ENCODE peak calls at places on chromosomes 11 and 22, in seven cellular contexts. H, I, E, T, O, R and X are unnamed samples.

GRCh38 chr22:42742940-42743339 is 22.3 kb upstream of the A4GALT start:
- DNase-seq in H (no peak), I (no peak), E (peak), T (no peak), O (no peak), R (no peak), X (no peak)

GRCh38 chr11:1777737-1778136 is 14.0 kb upstream of the CTSD start:
- DNase-seq in H (no peak), I (no peak), E (no peak), T (no peak), O (no peak), R (no peak), X (no peak)

GRCh38 chr11:3092603-3093141 is 35.4 kb upstream of the CARS1 start:
- DNase-seq in H (no peak), I (no peak), E (no peak), T (no peak), O (no peak), R (no peak), X (no peak)

GRCh38 chr22:40121463-40121862 is 56.3 kb upstream of the TNRC6B start:
- DNase-seq in H (peak), I (no peak), E (no peak), T (no peak), O (no peak), R (no peak), X (no peak)

GRCh38 chr11:122115520-122116343 is at the start of gene BLID:
- DNase-seq in H (peak), I (no peak), E (peak), T (peak), O (no peak), R (no peak), X (no peak)

GRCh38 chr11:95299078-95299611 is 68.1 kb upstream of the SESN3 start:
- DNase-seq in H (no peak), I (no peak), E (no peak), T (no peak), O (no peak), R (no peak), X (no peak)

GRCh38 chr22:25162561-25162960 is 37.1 kb upstream of the CRYBB3 start:
- DNase-seq in H (no peak), I (no peak), E (no peak), T (no peak), O (no peak), R (no peak), X (no peak)

GRCh38 chr22:23796461-23796860 is 9.7 kb downstream of the SMARCB1 start:
- DNase-seq in H (no peak), I (no peak), E (peak), T (no peak), O (no peak), R (no peak), X (no peak)

GRCh38 chr11:17985517-17985916 is 27.3 kb downstream of the SERGEF start:
- DNase-seq in H (no peak), I (no peak), E (no peak), T (no peak), O (no peak), R (no peak), X (no peak)

GRCh38 chr11:2665747-2666710 is 33.8 kb downstream of the KCNQ1OT1 start:
- DNase-seq in H (no peak), I (no peak), E (no peak), T (no peak), O (no peak), R (no peak), X (no peak)

GRCh38 chr22:27719535-27720227 is 81.9 kb downstream of the MN1 start:
- DNase-seq in H (no peak), I (peak), E (peak), T (no peak), O (no peak), R (no peak), X (no peak)

GRCh38 chr22:34841321-34841901 is 224.5 kb upstream of the ISX start:
- DNase-seq in H (no peak), I (no peak), E (no peak), T (no peak), O (no peak), R (no peak), X (no peak)

GRCh38 chr22:50207383-50208031 is 6.7 kb downstream of the SELENOO start:
- DNase-seq in H (no peak), I (no peak), E (no peak), T (no peak), O (no peak), R (no peak), X (no peak)

GRCh38 chr11:125995313-125995712 is 49.5 kb downstream of the VSIG10L2 start:
- DNase-seq in H (no peak), I (no peak), E (no peak), T (no peak), O (peak), R (no peak), X (no peak)

GRCh38 chr11:112229746-112230433 is 3.7 kb downstream of the PTS start:
- DNase-seq in H (no peak), I (no peak), E (peak), T (no peak), O (no peak), R (no peak), X (no peak)

GRCh38 chr22:29815580-29815979 is 22.5 kb downstream of the ASCC2 start:
- DNase-seq in H (no peak), I (no peak), E (no peak), T (no peak), O (no peak), R (no peak), X (no peak)

GRCh38 chr11:69524991-69525411 is 43.5 kb downstream of the LINC01488 start:
- DNase-seq in H (no peak), I (no peak), E (no peak), T (no peak), O (no peak), R (no peak), X (no peak)

GRCh38 chr11:33980896-33981295 is 70.6 kb upstream of the CAPRIN1 start:
- DNase-seq in H (no peak), I (no peak), E (no peak), T (peak), O (no peak), R (no peak), X (no peak)

GRCh38 chr11:111069076-111069475 is 176.4 kb upstream of the POU2AF2 start:
- DNase-seq in H (no peak), I (no peak), E (peak), T (no peak), O (no peak), R (no peak), X (no peak)

GRCh38 chr11:119190531-119190930 is 5.3 kb downstream of the NHERF4 start:
- DNase-seq in H (no peak), I (no peak), E (no peak), T (no peak), O (no peak), R (no peak), X (no peak)

GRCh38 chr11:74009675-74010305 is 905 bp upstream of the UCP3 start:
- DNase-seq in H (no peak), I (no peak), E (no peak), T (no peak), O (no peak), R (no peak), X (no peak)

GRCh38 chr11:67393990-67394389 is 2.2 kb downstream of the RAD9A start:
- DNase-seq in H (no peak), I (no peak), E (no peak), T (no peak), O (no peak), R (no peak), X (no peak)

GRCh38 chr11:113234888-113235287 is 79.5 kb upstream of the TTC12 start:
- DNase-seq in H (no peak), I (peak), E (no peak), T (no peak), O (no peak), R (no peak), X (no peak)

GRCh38 chr22:23401910-23402274 is 178.2 kb downstream of the IGLL1 start:
- DNase-seq in H (no peak), I (no peak), E (no peak), T (no peak), O (no peak), R (no peak), X (no peak)

GRCh38 chr11:115408036-115408911 is 95.9 kb downstream of the CADM1 start:
- DNase-seq in H (no peak), I (peak), E (no peak), T (no peak), O (no peak), R (no peak), X (no peak)

GRCh38 chr11:36288442-36289225 is 590 bp downstream of the COMMD9 start:
- DNase-seq in H (no peak), I (no peak), E (no peak), T (no peak), O (no peak), R (no peak), X (no peak)

GRCh38 chr11:69049490-69049867 is 747 bp downstream of the TPCN2 start:
- DNase-seq in H (no peak), I (no peak), E (no peak), T (no peak), O (no peak), R (no peak), X (no peak)